ENCODE peak calls at places on chromosomes 12 and 14, in five cellular contexts. R, I, P, H and E are unnamed samples.

GRCh38 chr12:106138646-106139421 is at the start of gene NUAK1:
- DNase-seq in P (peak), I (peak), H (peak), R (peak), E (no peak)

GRCh38 chr14:100187247-100187833 is 27.9 kb upstream of the DEGS2 start:
- DNase-seq in H (no peak), P (no peak), R (no peak), I (no peak), E (no peak)

GRCh38 chr12:84348582-84348981 is 564.0 kb downstream of the SLC6A15 start:
- DNase-seq in R (no peak), I (no peak), H (no peak), P (no peak), E (no peak)

GRCh38 chr12:113086249-113087164 is 30.0 kb downstream of the DTX1 start:
- DNase-seq in P (no peak), I (no peak), R (no peak), H (no peak), E (no peak)

GRCh38 chr12:65658360-65658759 is 165.9 kb upstream of the HMGA2 start:
- DNase-seq in R (no peak), I (no peak), P (no peak), H (no peak), E (no peak)

GRCh38 chr12:50215033-50215432 is 47.9 kb upstream of the CERS5 start:
- DNase-seq in P (peak), H (no peak), I (no peak), R (no peak), E (no peak)

GRCh38 chr14:61511558-61511924 is 183.8 kb upstream of the HIF1A start:
- DNase-seq in H (no peak), R (no peak), I (no peak), P (no peak), E (no peak)

GRCh38 chr12:101051901-101052550 is 158.0 kb downstream of the SLC5A8 start:
- DNase-seq in P (peak), I (no peak), H (no peak), R (no peak), E (peak)

GRCh38 chr14:36167431-36167830 is 9.1 kb downstream of the PTCSC3 start:
- DNase-seq in P (no peak), R (no peak), H (no peak), I (no peak), E (no peak)

GRCh38 chr14:42806909-42807315 is 1200.2 kb downstream of the LRFN5 start:
- DNase-seq in P (peak), R (no peak), H (no peak), I (no peak), E (no peak)

GRCh38 chr12:33115716-33116115 is 219.1 kb upstream of the PKP2 start:
- DNase-seq in P (no peak), H (no peak), I (no peak), R (no peak), E (no peak)

GRCh38 chr14:25909361-25909760 is 688.5 kb downstream of the NOVA1 start:
- DNase-seq in R (no peak), P (no peak), I (no peak), H (no peak), E (no peak)

GRCh38 chr14:104341532-104342434 is 203.4 kb downstream of the KIF26A start:
- DNase-seq in H (no peak), P (peak), I (peak), R (peak), E (no peak)

GRCh38 chr14:85483037-85483436 is 46.9 kb upstream of the FLRT2 start:
- DNase-seq in R (no peak), I (no peak), P (peak), H (no peak), E (no peak)

GRCh38 chr14:57508756-57509155 is 15.1 kb upstream of the CCDC198 start:
- DNase-seq in R (no peak), I (no peak), P (no peak), H (no peak), E (no peak)

GRCh38 chr12:120999191-121000120 is 16.8 kb downstream of the C12orf43 start:
- DNase-seq in I (no peak), R (no peak), H (no peak), P (peak), E (no peak)

GRCh38 chr14:36217732-36218131 is 41.2 kb upstream of the PTCSC3 start:
- DNase-seq in P (no peak), H (no peak), R (no peak), I (no peak), E (no peak)

DNA sequence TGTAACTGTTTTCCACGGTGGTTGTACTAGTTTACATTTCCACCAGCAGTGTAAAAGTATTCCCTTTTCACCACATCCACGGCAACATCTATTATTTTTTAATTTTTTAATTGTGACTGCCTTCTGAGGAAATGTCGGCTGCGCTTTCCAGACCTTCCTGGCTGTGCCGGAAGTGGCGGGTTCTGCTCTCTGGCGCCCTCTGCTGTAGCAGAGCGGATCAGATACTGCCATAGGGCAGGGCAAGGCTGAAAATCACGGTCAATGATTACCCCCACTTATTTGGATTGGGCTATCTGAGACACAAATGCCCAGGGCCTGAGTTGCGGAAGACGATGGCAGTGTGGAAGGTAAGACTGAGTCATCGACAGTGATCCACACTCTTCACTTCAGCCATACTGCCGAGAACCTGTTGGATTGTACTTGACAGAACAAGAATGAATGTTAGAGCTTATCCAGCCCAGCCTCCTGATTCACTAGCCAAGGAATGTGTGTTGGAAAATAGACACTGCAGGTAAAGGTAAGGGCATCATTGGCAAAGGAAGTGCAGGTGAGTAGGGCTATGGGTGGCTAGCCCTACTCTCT is 124.2 kb downstream of the NTF3 start:
- DNase-seq in R (no peak), H (no peak), P (no peak), I (no peak), E (no peak)
- TF ChIP-seq CTCF in R (no peak), H (peak), P (peak), I (peak), E (peak)

GRCh38 chr14:69708586-69709169 is 58.3 kb upstream of the SRSF5 start:
- DNase-seq in H (no peak), R (peak), I (no peak), P (no peak), E (no peak)
- TF ChIP-seq CTCF in H (no peak), R (no peak), I (no peak), P (peak), E (no peak)

DNA sequence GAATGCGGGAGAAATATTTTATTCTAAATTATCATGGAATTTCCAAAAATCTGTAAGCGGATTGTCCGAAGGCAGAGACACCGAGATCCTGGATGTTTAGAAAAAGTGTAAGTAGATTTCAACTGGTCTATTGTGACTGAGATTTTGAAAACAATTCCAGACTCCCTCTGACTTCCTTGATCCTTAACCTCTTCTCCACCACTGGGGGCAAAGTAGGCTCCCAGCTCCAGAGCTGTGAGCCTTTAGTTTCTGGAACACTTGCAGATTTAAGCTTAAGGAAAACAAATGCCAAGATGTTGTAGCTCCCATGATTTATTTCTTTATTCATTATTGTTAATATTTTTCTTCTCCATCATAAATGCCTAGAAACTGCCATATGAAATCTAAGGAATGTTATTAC is 1320.5 kb upstream of the SEL1L start:
- DNase-seq in P (no peak), H (no peak), R (no peak), I (no peak), E (no peak)
- TF ChIP-seq CTCF in P (no peak), H (no peak), R (no peak), I (no peak), E (no peak)

GRCh38 chr14:92793709-92794546 is at the start of gene GOLGA5:
- DNase-seq in H (peak), R (peak), P (peak), I (peak), E (peak)
- TF ChIP-seq CTCF in H (no peak), R (no peak), P (no peak), I (no peak), E (no peak)

GRCh38 chr12:124654666-124655316 is 87.4 kb upstream of the NCOR2 start:
- DNase-seq in I (no peak), H (peak), P (no peak), R (peak), E (no peak)

GRCh38 chr12:124655317-124656213 is 88.2 kb upstream of the NCOR2 start:
- DNase-seq in P (peak), H (peak), I (no peak), R (peak), E (peak)

GRCh38 chr12:124658302-124658701 is 90.9 kb upstream of the NCOR2 start:
- DNase-seq in R (no peak), I (no peak), H (no peak), P (no peak), E (no peak)

GRCh38 chr12:124656947-124657434 is 89.6 kb upstream of the NCOR2 start:
- DNase-seq in R (no peak), H (no peak), P (no peak), I (no peak), E (no peak)

GRCh38 chr12:124656214-124656516 is 88.8 kb upstream of the NCOR2 start:
- DNase-seq in P (no peak), R (no peak), I (no peak), H (no peak), E (no peak)
- TF ChIP-seq CTCF in P (peak), R (no peak), I (no peak), H (no peak), E (no peak)

GRCh38 chr12:47904647-47905312 is at the start of gene VDR:
- DNase-seq in P (peak), I (peak), R (peak), H (peak), E (no peak)
- TF ChIP-seq CTCF in P (peak), I (peak), R (no peak), H (no peak), E (peak)

GRCh38 chr14:49637534-49638078 is 2.6 kb upstream of the DNAAF2 start:
- DNase-seq in R (no peak), P (no peak), I (no peak), H (no peak), E (no peak)

GRCh38 chr14:49636866-49637265 is 1.8 kb upstream of the DNAAF2 start:
- DNase-seq in R (no peak), I (no peak), P (peak), H (no peak), E (no peak)

GRCh38 chr14:49633650-49634546 is 1.1 kb downstream of the DNAAF2 start:
- DNase-seq in R (peak), I (peak), H (peak), P (peak), E (peak)

GRCh38 chr14:49634547-49635334 is at the start of gene DNAAF2:
- DNase-seq in R (peak), P (peak), H (peak), I (peak), E (peak)
- TF ChIP-seq CTCF in R (no peak), P (no peak), H (no peak), I (no peak), E (no peak)